ENCODE peak calls at places on chromosome 13, in four cellular contexts. J is H1, X is A549, F is HepG2. P is an unnamed sample.

GRCh38 chr13:77470986-77471385 is 64.5 kb upstream of the SCEL start:
- DNase-seq in X (no peak), F (no peak), J (no peak), P (no peak)

GRCh38 chr13:108923386-108924061 is 294.1 kb downstream of the MYO16 start:
- DNase-seq in F (no peak), X (no peak), J (no peak), P (no peak)

GRCh38 chr13:78239681-78240080 is 321.1 kb upstream of the EDNRB start:
- DNase-seq in F (no peak), J (no peak), X (no peak), P (no peak)

GRCh38 chr13:98396071-98396710 is 180.7 kb downstream of the STK24 start:
- DNase-seq in F (no peak), X (no peak), J (no peak), P (no peak)

GRCh38 chr13:113518080-113518803 is 27.7 kb upstream of the DCUN1D2 start:
- DNase-seq in F (no peak), J (no peak), X (no peak), P (no peak)

GRCh38 chr13:70623260-70623659 is 515.0 kb upstream of the KLHL1 start:
- DNase-seq in X (no peak), J (no peak), F (no peak), P (no peak)

GRCh38 chr13:90447735-90448103 is 899.8 kb upstream of the MIR17HG start:
- DNase-seq in F (no peak), J (no peak), X (peak), P (no peak)

GRCh38 chr13:27770809-27771208 is 21.5 kb upstream of the GSX1 start:
- DNase-seq in F (peak), J (no peak), X (peak), P (no peak)

GRCh38 chr13:99454518-99455183 is 46.6 kb upstream of the TM9SF2 start:
- DNase-seq in J (no peak), F (no peak), X (no peak), P (no peak)

GRCh38 chr13:89153941-89154340 is 1482.8 kb downstream of the SLITRK5 start:
- DNase-seq in F (no peak), X (no peak), J (no peak), P (no peak)

GRCh38 chr13:24267283-24267682 is 42.1 kb upstream of the C1QTNF9 start:
- DNase-seq in J (no peak), F (no peak), X (no peak), P (no peak)

GRCh38 chr13:42777476-42777875 is 3.9 kb upstream of the FAM216B start:
- DNase-seq in J (no peak), X (no peak), F (no peak), P (no peak)

GRCh38 chr13:21675095-21676007 is 4.5 kb downstream of the FGF9 start:
- DNase-seq in X (no peak), F (no peak), J (peak), P (no peak)

GRCh38 chr13:94722596-94722995 is 10.3 kb upstream of the SOX21 start:
- DNase-seq in J (no peak), F (no peak), X (no peak), P (no peak)

GRCh38 chr13:44050450-44051063 is 170.9 kb downstream of the LACC1 start:
- DNase-seq in X (peak), J (no peak), F (peak), P (peak)

GRCh38 chr13:41427700-41428099 is 29.6 kb upstream of the RGCC start:
- DNase-seq in X (no peak), F (no peak), J (no peak), P (no peak)

GRCh38 chr13:21014666-21015170 is 46.7 kb downstream of the LATS2 start:
- DNase-seq in J (no peak), F (peak), X (peak), P (no peak)

GRCh38 chr13:26589754-26590153 is 32.3 kb downstream of the WASF3 start:
- DNase-seq in J (no peak), F (no peak), X (no peak), P (no peak)

GRCh38 chr13:76795701-76796695 is 90.2 kb downstream of the KCTD12 start:
- DNase-seq in X (no peak), J (no peak), F (no peak), P (no peak)

GRCh38 chr13:109395014-109395413 is 391.4 kb downstream of the IRS2 start:
- DNase-seq in F (no peak), X (no peak), J (no peak), P (no peak)

GRCh38 chr13:112973577-112973951 is 4.5 kb downstream of the MCF2L start:
- DNase-seq in J (no peak), X (no peak), F (no peak), P (no peak)

GRCh38 chr13:83666126-83666525 is 216.1 kb downstream of the SLITRK1 start:
- DNase-seq in F (no peak), X (no peak), J (no peak), P (no peak)

GRCh38 chr13:42883771-42884170 is 102.4 kb downstream of the FAM216B start:
- DNase-seq in X (peak), F (no peak), J (peak), P (no peak)

GRCh38 chr13:111383591-111384440 is 63.4 kb downstream of the TEX29 start:
- DNase-seq in X (no peak), J (no peak), F (no peak), P (no peak)

GRCh38 chr13:111382877-111383276 is 62.4 kb downstream of the TEX29 start:
- DNase-seq in J (no peak), X (no peak), F (no peak), P (no peak)

GRCh38 chr13:111382411-111382810 is 62.0 kb downstream of the TEX29 start:
- DNase-seq in F (no peak), J (no peak), X (no peak), P (no peak)

GRCh38 chr13:111385182-111385857 is 64.9 kb downstream of the TEX29 start:
- DNase-seq in J (no peak), X (no peak), F (no peak), P (no peak)

GRCh38 chr13:111384441-111385181 is 64.2 kb downstream of the TEX29 start:
- DNase-seq in X (no peak), F (no peak), J (no peak), P (no peak)
- TF ChIP-seq PHF8 in X (no peak), F (no peak), J (no peak), P (no peak)

DNA sequence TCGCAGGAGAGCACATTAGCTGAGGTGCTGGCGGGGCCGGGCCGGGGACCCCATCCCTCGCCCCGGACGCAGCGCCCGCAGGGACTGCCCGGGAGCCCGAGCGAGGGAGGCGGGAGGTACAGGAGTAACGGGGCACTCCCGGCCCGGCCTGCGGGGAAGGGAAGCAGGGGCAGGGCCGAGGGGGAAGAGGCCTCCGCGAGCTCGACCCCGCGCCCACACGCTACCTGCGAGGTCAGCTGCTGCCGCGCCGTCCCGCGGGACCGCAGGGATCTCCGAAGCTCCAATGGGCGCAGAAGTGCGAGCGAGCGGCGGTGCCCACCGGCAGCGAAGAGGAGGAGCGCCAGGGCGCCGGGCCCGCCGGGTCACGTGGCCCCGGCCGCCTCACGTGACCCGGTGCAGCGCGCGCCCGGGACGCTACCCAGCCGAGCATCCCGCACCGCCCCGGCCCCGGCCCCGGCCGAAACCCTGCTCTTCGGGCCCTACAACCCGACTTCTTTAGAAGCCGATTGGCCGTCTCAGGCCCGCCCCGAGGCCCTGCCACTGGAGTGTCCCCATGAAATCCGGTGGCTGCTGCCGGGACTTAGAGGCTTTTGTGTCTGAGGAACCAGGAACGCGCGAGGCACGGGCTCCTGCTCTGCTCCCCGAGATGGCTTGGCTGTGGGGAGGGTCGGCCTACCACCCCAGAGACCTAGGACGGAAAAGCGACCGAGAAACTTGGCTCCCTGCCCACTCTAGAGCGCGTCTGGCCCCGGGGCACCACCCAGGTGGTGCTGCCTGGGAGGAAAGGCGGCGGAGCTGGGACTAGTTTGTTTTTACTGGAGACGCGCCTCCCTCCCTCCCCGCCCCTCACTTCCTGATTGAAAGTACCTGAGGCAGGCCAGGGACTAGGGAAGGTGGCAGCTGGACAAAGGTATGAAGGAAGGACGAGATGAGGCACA is at the start of gene RCBTB1:
- DNase-seq in J (peak), X (peak), F (peak), P (peak)
- TF ChIP-seq PHF8 in J (peak), X (peak), F (peak), P (peak)

GRCh38 chr13:19818223-19818842 is 35.6 kb upstream of the PSPC1 start:
- DNase-seq in F (peak), J (peak), X (peak), P (peak)

GRCh38 chr13:19817510-19818158 is 34.9 kb upstream of the PSPC1 start:
- DNase-seq in J (no peak), F (no peak), X (no peak), P (no peak)

GRCh38 chr13:19817106-19817505 is 34.4 kb upstream of the PSPC1 start:
- DNase-seq in J (no peak), F (no peak), X (no peak), P (no peak)

DNA sequence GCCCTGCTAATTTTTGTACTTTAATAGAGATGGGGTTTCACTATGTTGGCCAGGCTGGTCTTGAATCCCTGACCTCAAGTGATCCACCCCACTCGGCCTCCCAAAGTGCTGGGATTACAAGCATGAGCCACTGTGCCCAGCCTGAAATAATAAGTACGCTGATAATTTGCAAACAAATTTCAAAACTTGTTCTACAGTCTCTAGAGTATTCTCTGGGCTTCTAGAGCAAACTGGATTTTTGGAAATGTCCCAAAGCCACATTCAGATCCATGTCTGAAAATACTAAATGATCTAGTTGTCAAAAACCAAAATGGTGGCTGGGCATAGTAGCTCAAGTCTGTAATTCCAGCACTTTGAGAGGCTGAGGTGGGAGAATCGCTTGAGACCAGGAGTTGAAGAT is 39.9 kb upstream of the PSPC1 start:
- DNase-seq in F (no peak), J (no peak), X (no peak), P (no peak)
- TF ChIP-seq PHF8 in F (no peak), J (no peak), X (no peak), P (no peak)

GRCh38 chr13:75489502-75490263 is 7.7 kb upstream of the TBC1D4 start:
- DNase-seq in F (peak), J (no peak), X (peak), P (no peak)
- TF ChIP-seq PHF8 in F (no peak), J (no peak), X (no peak), P (no peak)

GRCh38 chr13:103328899-103329298 is 262.7 kb upstream of the SLC10A2 start:
- DNase-seq in F (no peak), J (no peak), X (no peak), P (no peak)
- TF ChIP-seq PHF8 in F (no peak), J (no peak), X (no peak), P (no peak)